ENCODE peak calls at places on chromosome 1, in six cellular contexts. A is transverse colon, O is fibroblast of lung, G is GM23338, X is IMR-90, J is breast epithelium. E is an unnamed sample.

GRCh38 chr1:68703921-68704354 is 207.1 kb upstream of the DEPDC1 start:
- DNase-seq in A (no peak), O (no peak), G (no peak), X (no peak), J (no peak), E (no peak)

GRCh38 chr1:101971309-101971708 is 25.4 kb downstream of the OLFM3 start:
- DNase-seq in A (no peak), O (no peak), G (no peak), X (peak; percentile 0), J (no peak), E (no peak)

GRCh38 chr1:78101514-78101913 is 55.7 kb downstream of the GIPC2 start:
- DNase-seq in A (peak; percentile 35), O (peak; percentile 93), G (peak; percentile 29), X (peak; percentile 97), J (no peak), E (peak; percentile 62)

GRCh38 chr1:15411593-15412487 is 2.2 kb downstream of the EFHD2 start:
- DNase-seq in A (peak; percentile 66), O (peak; percentile 53), G (no peak), X (peak; percentile 47), J (no peak), E (peak; percentile 78)

GRCh38 chr1:113207019-113207418 is 134.0 kb downstream of the LRIG2 start:
- DNase-seq in A (no peak), O (no peak), G (no peak), X (no peak), J (no peak), E (no peak)

GRCh38 chr1:917466-918091 is 6.1 kb upstream of the SAMD11 start:
- DNase-seq in A (no peak), O (no peak), G (no peak), X (no peak), J (no peak), E (no peak)

GRCh38 chr1:1627842-1628655 is 3.9 kb upstream of the MMP23B start:
- DNase-seq in A (no peak), O (no peak), G (peak; percentile 33), X (no peak), J (no peak), E (no peak)

GRCh38 chr1:11262171-11263049 is at the start of gene MTOR:
- DNase-seq in A (peak; percentile 99), O (peak; percentile 100), G (peak; percentile 100), X (peak; percentile 100), J (peak; percentile 99), E (peak; percentile 100)

GRCh38 chr1:29789910-29790247 is 553.6 kb downstream of the PTPRU start:
- DNase-seq in A (no peak), O (no peak), G (no peak), X (no peak), J (no peak), E (no peak)

GRCh38 chr1:246837418-246838117 is 94.2 kb downstream of the AHCTF1 start:
- DNase-seq in A (no peak), O (no peak), G (no peak), X (peak; percentile 5), J (no peak), E (no peak)

GRCh38 chr1:241569848-241570247 is 37.7 kb downstream of the KMO start:
- DNase-seq in A (no peak), O (no peak), G (no peak), X (no peak), J (no peak), E (no peak)

GRCh38 chr1:118322369-118322768 is 137.3 kb upstream of the SPAG17 start:
- DNase-seq in A (no peak), O (no peak), G (no peak), X (no peak), J (no peak), E (no peak)

GRCh38 chr1:90970208-90970607 is 51.6 kb downstream of the ZNF644 start:
- DNase-seq in A (no peak), O (no peak), G (no peak), X (no peak), J (no peak), E (no peak)

GRCh38 chr1:220432408-220432807 is 95.5 kb upstream of the MARK1 start:
- DNase-seq in A (no peak), O (no peak), G (no peak), X (no peak), J (no peak), E (no peak)

GRCh38 chr1:198540580-198540979 is at the start of gene ATP6V1G3:
- DNase-seq in A (no peak), O (no peak), G (no peak), X (no peak), J (no peak), E (no peak)

GRCh38 chr1:168687796-168688195 is 41.2 kb downstream of the DPT start:
- DNase-seq in A (no peak), O (no peak), G (peak; percentile 21), X (no peak), J (no peak), E (no peak)

GRCh38 chr1:99943238-99943794 is 26.5 kb upstream of the SLC35A3 start:
- DNase-seq in A (no peak), O (peak; percentile 60), G (no peak), X (peak; percentile 38), J (no peak), E (no peak)

GRCh38 chr1:160798439-160798838 is 2.5 kb downstream of the LY9 start:
- DNase-seq in A (no peak), O (no peak), G (no peak), X (no peak), J (no peak), E (no peak)

GRCh38 chr1:162876751-162877150 is 15.8 kb upstream of the CCDC190 start:
- DNase-seq in A (no peak), O (no peak), G (no peak), X (no peak), J (no peak), E (no peak)

GRCh38 chr1:201364808-201365105 is 12.7 kb downstream of the TNNT2 start:
- DNase-seq in A (no peak), O (no peak), G (no peak), X (no peak), J (no peak), E (no peak)

GRCh38 chr1:84689514-84690396 is 506 bp downstream of the SSX2IP start:
- DNase-seq in A (peak; percentile 56), O (peak; percentile 49), G (peak; percentile 77), X (peak; percentile 36), J (peak; percentile 36), E (peak; percentile 42)

GRCh38 chr1:89550995-89551394 is 26.4 kb downstream of the LRRC8B start:
- DNase-seq in A (no peak), O (no peak), G (peak; percentile 53), X (no peak), J (no peak), E (no peak)

GRCh38 chr1:201275266-201275666 is 8.0 kb upstream of the PKP1 start:
- DNase-seq in A (peak; percentile 81), O (peak; percentile 84), G (no peak), X (peak; percentile 43), J (peak; percentile 90), E (no peak)

GRCh38 chr1:182962554-182963115 is 9.7 kb upstream of the SHCBP1L start:
- DNase-seq in A (peak; percentile 81), O (peak; percentile 92), G (peak; percentile 94), X (peak; percentile 90), J (peak; percentile 47), E (peak; percentile 73)

DNA sequence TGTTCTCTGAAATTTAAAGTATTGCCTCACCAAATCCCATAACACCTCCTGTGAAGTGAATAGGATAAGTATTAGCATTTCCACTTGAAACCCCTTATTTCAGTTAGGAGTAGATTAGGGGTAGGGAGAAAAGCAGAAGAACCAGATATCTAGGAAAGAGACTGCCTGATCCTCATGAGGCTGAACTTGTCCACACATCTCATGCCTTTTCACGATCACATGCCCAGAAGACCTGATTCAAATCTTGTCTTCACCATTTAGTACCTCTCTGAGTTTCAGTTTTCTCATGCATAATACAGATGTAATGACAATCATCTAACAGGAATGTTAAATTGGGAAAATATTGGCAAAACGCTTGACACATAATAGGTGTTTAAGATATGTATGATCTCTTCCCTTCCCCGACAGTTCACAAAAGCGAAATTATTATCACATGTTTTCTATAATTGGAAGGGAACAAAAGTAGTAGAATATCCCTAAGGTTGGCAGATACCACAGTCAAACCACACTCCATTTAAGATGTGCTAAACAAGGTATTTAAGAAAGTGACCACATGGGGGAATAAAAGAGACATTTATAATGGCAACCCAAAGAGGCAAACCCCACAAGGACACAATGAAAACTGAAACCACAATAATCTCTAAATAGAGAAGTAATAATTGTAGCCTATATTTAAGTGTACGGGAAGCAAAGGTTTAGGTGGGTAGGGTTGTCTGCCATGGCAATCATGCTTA is 25.2 kb downstream of the GFI1 start:
- DNase-seq in A (no peak), O (no peak), G (no peak), X (no peak), J (no peak), E (no peak)
- H3K4me1 ChIP-seq in A (peaks cover 3% of the 10 kb centered on the region), O (no peaks in the 10 kb centered on the region), G (no peaks in the 10 kb centered on the region), X (no peaks in the 10 kb centered on the region), J (no peaks in the 10 kb centered on the region), E (peaks cover 16% of the 10 kb centered on the region)

DNA sequence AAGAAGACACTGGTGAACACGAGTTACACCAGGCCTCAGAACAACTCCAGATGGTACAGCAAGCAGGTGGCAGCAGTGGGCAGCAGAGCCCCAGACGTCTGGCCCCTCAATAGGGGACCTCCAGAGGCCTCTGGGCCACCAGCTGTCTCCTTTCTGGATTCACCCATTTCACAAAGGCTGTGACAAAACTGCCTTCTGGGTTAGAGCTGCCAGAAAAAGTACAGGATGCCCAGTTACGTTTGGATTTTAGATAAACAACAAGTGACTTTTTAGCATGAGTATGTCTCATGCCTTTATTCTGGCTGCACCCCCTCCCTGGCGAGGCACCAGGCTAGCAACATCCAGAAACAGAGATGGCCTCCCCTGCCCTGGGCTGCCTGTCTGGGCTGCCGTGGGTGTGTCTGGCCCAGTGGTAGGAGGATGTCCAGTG is 30.1 kb downstream of the ITPKB start:
- DNase-seq in A (no peak), O (peak; percentile 32), G (no peak), X (peak; percentile 39), J (no peak), E (no peak)
- H3K4me1 ChIP-seq in A (peaks cover 32% of the 10 kb centered on the region), O (peaks cover 13% of the 10 kb centered on the region), G (peaks cover 5% of the 10 kb centered on the region), X (peaks cover 14% of the 10 kb centered on the region), J (peaks cover 8% of the 10 kb centered on the region), E (peaks cover 48% of the 10 kb centered on the region)

GRCh38 chr1:8876099-8876496 is 2.4 kb downstream of the ENO1 start:
- DNase-seq in A (no peak), O (no peak), G (no peak), X (no peak), J (no peak), E (no peak)
- H3K4me1 ChIP-seq in A (peaks cover 66% of the 10 kb centered on the region), O (peaks cover 36% of the 10 kb centered on the region), G (peaks cover 60% of the 10 kb centered on the region), X (peaks cover 40% of the 10 kb centered on the region), J (peaks cover 38% of the 10 kb centered on the region), E (peaks cover 81% of the 10 kb centered on the region)

DNA sequence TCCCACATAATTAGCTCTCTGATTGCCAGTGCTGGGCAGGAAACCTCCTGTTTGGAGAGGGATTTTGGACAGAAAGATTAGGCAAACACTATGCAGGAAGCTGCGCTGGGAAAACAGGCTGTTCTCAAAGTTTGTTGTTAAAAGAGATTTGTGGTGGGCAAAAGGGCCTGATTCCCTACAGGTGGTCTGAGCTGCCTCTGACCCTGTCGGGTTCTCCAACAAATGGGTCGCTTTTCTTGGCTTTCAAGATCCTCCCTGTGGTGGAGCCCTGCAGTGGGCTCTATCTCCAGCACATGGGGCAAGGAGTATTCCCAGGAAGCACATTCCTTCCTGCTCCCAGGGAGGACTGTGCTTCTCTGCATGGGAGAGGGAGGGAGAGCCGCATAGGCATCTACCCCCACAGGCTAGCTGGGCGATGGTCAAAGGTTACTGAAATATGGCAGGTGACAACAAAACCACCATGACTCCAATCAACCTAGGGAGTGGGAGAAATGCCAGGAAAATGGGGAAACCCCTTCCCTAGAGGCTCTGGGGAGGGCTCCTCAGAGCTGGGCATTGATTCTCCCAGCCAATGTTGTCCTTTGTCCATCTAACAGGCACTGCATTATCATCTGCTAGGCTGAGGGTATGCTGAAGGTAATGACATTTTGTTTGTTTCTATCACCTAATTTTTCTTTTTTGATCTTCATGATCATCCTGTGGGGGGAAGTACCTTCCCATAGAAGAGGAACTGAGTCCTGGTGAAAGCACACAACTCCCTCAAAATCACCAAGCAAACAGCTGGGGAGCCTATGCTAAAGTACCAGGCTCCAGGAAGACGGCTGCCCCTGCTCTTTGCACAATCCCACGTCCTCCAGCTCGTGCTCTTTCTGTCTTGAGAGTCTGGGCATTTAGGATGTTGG is 85.3 kb downstream of the PLXNA2 start:
- DNase-seq in A (peak; percentile 72), O (no peak), G (peak; percentile 39), X (no peak), J (no peak), E (no peak)
- H3K4me1 ChIP-seq in A (peaks cover 54% of the 10 kb centered on the region), O (peaks cover 4% of the 10 kb centered on the region), G (peaks cover 9% of the 10 kb centered on the region), X (peaks cover 18% of the 10 kb centered on the region), J (no peaks in the 10 kb centered on the region), E (peaks cover 64% of the 10 kb centered on the region)

E was measured in upper lobe of left lung.